ENCODE peak calls at places on chromosomes 12 and 14, in seven cellular contexts. One of them, this sample, is unnamed.

GRCh38 chr12:131050463-131051154 is 96.9 kb downstream of the ADGRD1 start:
- DNase-seq in HCT116: no peak
- DNase-seq in GM12878: no peak
- DNase-seq in SK-N-SH: no peak
- DNase-seq in HepG2: no peak
- DNase-seq in H1: no peak
- DNase-seq in K562: no peak
- DNase-seq in this sample: no peak

GRCh38 chr14:69354383-69355154 is 43.5 kb downstream of the ERH start:
- DNase-seq in HepG2: peak
- DNase-seq in HCT116: no peak
- DNase-seq in K562: no peak
- DNase-seq in SK-N-SH: no peak
- DNase-seq in H1: no peak
- DNase-seq in GM12878: peak
- DNase-seq in this sample: peak

GRCh38 chr12:100871335-100871734 is 76.8 kb downstream of the ANO4 start:
- DNase-seq in SK-N-SH: no peak
- DNase-seq in HCT116: no peak
- DNase-seq in K562: no peak
- DNase-seq in GM12878: no peak
- DNase-seq in H1: no peak
- DNase-seq in HepG2: no peak
- DNase-seq in this sample: no peak

GRCh38 chr14:29390046-29390841 is 537.4 kb downstream of the PRKD1 start:
- DNase-seq in HepG2: no peak
- DNase-seq in SK-N-SH: no peak
- DNase-seq in HCT116: no peak
- DNase-seq in K562: no peak
- DNase-seq in H1: no peak
- DNase-seq in GM12878: no peak
- DNase-seq in this sample: no peak

GRCh38 chr14:68921666-68922065 is 57.4 kb downstream of the ACTN1 start:
- DNase-seq in HCT116: no peak
- DNase-seq in HepG2: peak
- DNase-seq in SK-N-SH: no peak
- DNase-seq in GM12878: no peak
- DNase-seq in K562: no peak
- DNase-seq in H1: no peak
- DNase-seq in this sample: no peak

GRCh38 chr12:99386907-99387306 is 260.6 kb upstream of the GARIN6 start:
- DNase-seq in HCT116: peak
- DNase-seq in K562: no peak
- DNase-seq in H1: no peak
- DNase-seq in GM12878: no peak
- DNase-seq in HepG2: peak
- DNase-seq in SK-N-SH: peak
- DNase-seq in this sample: no peak

GRCh38 chr14:68733086-68733621 is 59.7 kb downstream of the ZFP36L1 start:
- DNase-seq in HCT116: no peak
- DNase-seq in GM12878: peak
- DNase-seq in H1: no peak
- DNase-seq in K562: no peak
- DNase-seq in SK-N-SH: no peak
- DNase-seq in HepG2: no peak
- DNase-seq in this sample: no peak

GRCh38 chr14:85387181-85387580 is 142.8 kb upstream of the FLRT2 start:
- DNase-seq in H1: no peak
- DNase-seq in HepG2: no peak
- DNase-seq in K562: no peak
- DNase-seq in SK-N-SH: no peak
- DNase-seq in GM12878: no peak
- DNase-seq in HCT116: no peak
- DNase-seq in this sample: no peak

GRCh38 chr12:9751204-9752144 is 9.2 kb downstream of the CD69 start:
- DNase-seq in K562: no peak
- DNase-seq in GM12878: no peak
- DNase-seq in H1: no peak
- DNase-seq in HCT116: peak
- DNase-seq in HepG2: peak
- DNase-seq in SK-N-SH: peak
- DNase-seq in this sample: no peak

GRCh38 chr14:56490379-56490778 is 89.2 kb upstream of the TMEM260 start:
- DNase-seq in H1: no peak
- DNase-seq in SK-N-SH: peak
- DNase-seq in HCT116: peak
- DNase-seq in HepG2: peak
- DNase-seq in GM12878: no peak
- DNase-seq in K562: no peak
- DNase-seq in this sample: no peak

GRCh38 chr12:119180380-119181040 is 1.8 kb downstream of the HSPB8 start:
- DNase-seq in SK-N-SH: no peak
- DNase-seq in HepG2: no peak
- DNase-seq in K562: peak
- DNase-seq in HCT116: no peak
- DNase-seq in H1: no peak
- DNase-seq in GM12878: no peak
- DNase-seq in this sample: no peak

GRCh38 chr14:96303981-96304380 is 48.0 kb downstream of the BDKRB1 start:
- DNase-seq in GM12878: no peak
- DNase-seq in SK-N-SH: peak
- DNase-seq in H1: no peak
- DNase-seq in HCT116: no peak
- DNase-seq in HepG2: no peak
- DNase-seq in K562: no peak
- DNase-seq in this sample: no peak

GRCh38 chr12:92369061-92369460 is 223.4 kb upstream of the BTG1 start:
- DNase-seq in HCT116: no peak
- DNase-seq in GM12878: no peak
- DNase-seq in SK-N-SH: no peak
- DNase-seq in K562: no peak
- DNase-seq in HepG2: no peak
- DNase-seq in H1: no peak
- DNase-seq in this sample: no peak

GRCh38 chr14:57493467-57494181 is at the start of gene CCDC198:
- DNase-seq in K562: no peak
- DNase-seq in SK-N-SH: no peak
- DNase-seq in H1: no peak
- DNase-seq in HepG2: peak
- DNase-seq in GM12878: peak
- DNase-seq in HCT116: no peak
- DNase-seq in this sample: no peak

GRCh38 chr14:51715742-51716141 is 64.0 kb downstream of the FRMD6 start:
- DNase-seq in SK-N-SH: no peak
- DNase-seq in HCT116: no peak
- DNase-seq in K562: no peak
- DNase-seq in H1: no peak
- DNase-seq in GM12878: no peak
- DNase-seq in HepG2: no peak
- DNase-seq in this sample: no peak

GRCh38 chr14:105377555-105378182 is 20.7 kb upstream of the TEX22 start:
- DNase-seq in GM12878: no peak
- DNase-seq in HCT116: no peak
- DNase-seq in H1: no peak
- DNase-seq in K562: peak
- DNase-seq in HepG2: no peak
- DNase-seq in SK-N-SH: no peak
- DNase-seq in this sample: no peak

GRCh38 chr14:74973003-74973614 is 17.7 kb upstream of the PGF start:
- DNase-seq in K562: no peak
- DNase-seq in SK-N-SH: peak
- DNase-seq in H1: no peak
- DNase-seq in GM12878: no peak
- DNase-seq in HepG2: no peak
- DNase-seq in HCT116: no peak
- DNase-seq in this sample: no peak

GRCh38 chr12:44847888-44848770 is 28.0 kb downstream of the NELL2 start:
- DNase-seq in SK-N-SH: no peak
- DNase-seq in GM12878: peak
- DNase-seq in HCT116: no peak
- DNase-seq in HepG2: no peak
- DNase-seq in K562: no peak
- DNase-seq in H1: no peak
- DNase-seq in this sample: no peak

GRCh38 chr12:68042212-68042699 is 53.0 kb downstream of the IFNG-AS1 start:
- DNase-seq in HepG2: peak
- DNase-seq in GM12878: peak
- DNase-seq in SK-N-SH: no peak
- DNase-seq in K562: no peak
- DNase-seq in H1: no peak
- DNase-seq in HCT116: no peak
- DNase-seq in this sample: no peak

GRCh38 chr12:18837025-18837424 is 99.1 kb downstream of the CAPZA3 start:
- DNase-seq in SK-N-SH: no peak
- DNase-seq in H1: no peak
- DNase-seq in HCT116: no peak
- DNase-seq in HepG2: no peak
- DNase-seq in K562: no peak
- DNase-seq in GM12878: no peak
- DNase-seq in this sample: no peak

GRCh38 chr12:65084579-65084978 is 36.5 kb downstream of the WIF1 start:
- DNase-seq in HepG2: no peak
- DNase-seq in HCT116: no peak
- DNase-seq in K562: no peak
- DNase-seq in SK-N-SH: no peak
- DNase-seq in H1: no peak
- DNase-seq in GM12878: no peak
- DNase-seq in this sample: no peak

GRCh38 chr14:82094819-82095218 is 561.2 kb upstream of the SEL1L start:
- DNase-seq in HepG2: no peak
- DNase-seq in HCT116: no peak
- DNase-seq in SK-N-SH: no peak
- DNase-seq in GM12878: no peak
- DNase-seq in H1: no peak
- DNase-seq in K562: no peak
- DNase-seq in this sample: no peak

GRCh38 chr14:31166271-31166561 is 41.4 kb downstream of the HECTD1 start:
- DNase-seq in K562: no peak
- DNase-seq in SK-N-SH: no peak
- DNase-seq in HCT116: no peak
- DNase-seq in GM12878: no peak
- DNase-seq in HepG2: no peak
- DNase-seq in H1: no peak
- DNase-seq in this sample: no peak

GRCh38 chr12:118188690-118189371 is 52.9 kb downstream of the PEBP1 start:
- DNase-seq in HCT116: no peak
- DNase-seq in GM12878: no peak
- DNase-seq in SK-N-SH: peak
- DNase-seq in HepG2: no peak
- DNase-seq in H1: no peak
- DNase-seq in K562: no peak
- DNase-seq in this sample: no peak

GRCh38 chr14:62501021-62501750 is 544.1 kb downstream of the KCNH5 start:
- DNase-seq in HCT116: no peak
- DNase-seq in K562: no peak
- DNase-seq in GM12878: no peak
- DNase-seq in SK-N-SH: no peak
- DNase-seq in H1: no peak
- DNase-seq in HepG2: no peak
- DNase-seq in this sample: no peak

GRCh38 chr12:85280138-85280983 is at the start of gene ALX1:
- DNase-seq in HCT116: no peak
- DNase-seq in GM12878: no peak
- DNase-seq in H1: no peak
- DNase-seq in HepG2: no peak
- DNase-seq in K562: no peak
- DNase-seq in SK-N-SH: peak
- DNase-seq in this sample: no peak
- TF ChIP-seq JUND in HCT116: no peak
- TF ChIP-seq JUND in GM12878: no peak
- TF ChIP-seq JUND in H1: no peak
- TF ChIP-seq JUND in HepG2: no peak
- TF ChIP-seq JUND in K562: no peak
- TF ChIP-seq JUND in SK-N-SH: no peak
- TF ChIP-seq JUND in this sample: no peak

DNA sequence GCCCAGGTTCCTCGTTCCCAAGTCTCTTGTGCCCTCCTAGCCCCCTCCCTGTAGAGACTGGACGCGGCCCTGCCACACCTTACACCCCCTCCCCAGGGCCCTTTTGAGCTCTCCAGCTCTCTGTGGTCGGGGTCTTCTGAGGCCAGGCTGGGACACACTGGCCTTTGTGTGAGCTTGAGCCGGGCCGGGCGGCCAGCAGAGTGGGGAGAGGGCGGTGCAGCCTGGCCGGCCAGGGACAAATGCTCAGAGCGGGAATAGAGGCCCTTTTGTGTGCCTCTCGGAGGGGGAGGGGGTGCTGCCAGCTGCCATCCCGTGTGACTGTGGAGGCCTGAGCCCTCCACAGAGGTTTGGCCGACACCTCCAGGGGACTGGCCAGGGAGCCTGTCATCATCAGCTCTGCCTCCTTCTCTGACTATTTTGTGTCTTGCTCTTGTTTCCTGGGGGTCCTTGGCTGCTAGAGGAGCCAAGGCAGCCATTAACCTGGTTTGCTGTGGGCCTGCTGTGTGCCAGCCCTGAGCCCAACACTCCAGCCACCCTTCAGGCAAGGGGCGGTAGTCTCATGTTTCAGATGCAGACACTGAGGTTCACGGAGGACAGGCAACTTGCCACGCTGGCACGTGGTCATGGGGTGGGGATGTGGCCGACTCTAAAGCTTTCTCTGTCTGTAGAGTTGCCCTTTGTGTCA is 13.6 kb downstream of the FAM222A start:
- DNase-seq in GM12878: no peak
- DNase-seq in SK-N-SH: peak
- DNase-seq in K562: no peak
- DNase-seq in H1: no peak
- DNase-seq in HCT116: no peak
- DNase-seq in HepG2: peak
- DNase-seq in this sample: peak
- TF ChIP-seq JUND in GM12878: no peak
- TF ChIP-seq JUND in SK-N-SH: no peak
- TF ChIP-seq JUND in K562: no peak
- TF ChIP-seq JUND in H1: no peak
- TF ChIP-seq JUND in HCT116: no peak
- TF ChIP-seq JUND in HepG2: peak
- TF ChIP-seq JUND in this sample: no peak

GRCh38 chr14:67285876-67286452 is 44.7 kb downstream of the PALS1 start:
- DNase-seq in H1: no peak
- DNase-seq in GM12878: no peak
- DNase-seq in K562: peak
- DNase-seq in HepG2: peak
- DNase-seq in SK-N-SH: peak
- DNase-seq in HCT116: peak
- DNase-seq in this sample: peak
- TF ChIP-seq JUND in H1: no peak
- TF ChIP-seq JUND in GM12878: no peak
- TF ChIP-seq JUND in K562: no peak
- TF ChIP-seq JUND in HepG2: no peak
- TF ChIP-seq JUND in SK-N-SH: no peak
- TF ChIP-seq JUND in HCT116: no peak
- TF ChIP-seq JUND in this sample: no peak

DNA sequence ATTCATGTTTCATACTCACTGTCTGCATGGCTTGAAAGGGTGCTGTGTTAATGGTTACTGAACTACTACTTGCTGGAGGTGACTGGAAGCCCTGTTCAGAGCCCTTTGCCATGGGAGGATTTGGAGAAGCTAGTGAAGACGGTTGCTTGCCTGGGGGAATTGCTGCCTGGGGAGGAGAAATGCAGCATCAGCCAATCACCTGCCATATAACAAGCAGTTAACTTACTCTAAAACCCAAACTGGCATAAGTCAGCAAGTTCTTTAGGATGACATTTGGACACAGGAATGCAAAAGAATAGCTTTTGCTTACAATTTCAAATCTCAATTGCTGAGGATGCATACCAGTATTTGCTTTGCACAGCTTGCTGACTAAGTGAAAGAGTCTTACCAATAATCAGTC is 23.4 kb upstream of the IPO8 start:
- DNase-seq in H1: no peak
- DNase-seq in GM12878: no peak
- DNase-seq in HCT116: no peak
- DNase-seq in SK-N-SH: no peak
- DNase-seq in K562: no peak
- DNase-seq in HepG2: no peak
- DNase-seq in this sample: peak
- TF ChIP-seq JUND in H1: no peak
- TF ChIP-seq JUND in GM12878: no peak
- TF ChIP-seq JUND in HCT116: no peak
- TF ChIP-seq JUND in SK-N-SH: peak
- TF ChIP-seq JUND in K562: no peak
- TF ChIP-seq JUND in HepG2: no peak
- TF ChIP-seq JUND in this sample: no peak

This sample was measured in T47D.